ENCODE peak calls at places on chromosomes 6 and 20, in ten cellular contexts. One of them, this sample, is unnamed.

GRCh38 chr6:97440590-97441176 is 157.7 kb upstream of the MMS22L start:
- DNase-seq in adipocyte: peak
- DNase-seq in pancreas: no peak
- DNase-seq in colonic mucosa: no peak
- DNase-seq in neuronal stem cell: peak
- DNase-seq in CD8-positive, alpha-beta memory T cell: no peak
- DNase-seq in choroid plexus epithelial cell: peak
- DNase-seq in brain microvascular endothelial cell: peak
- DNase-seq in transverse colon: no peak
- DNase-seq in dorsolateral prefrontal cortex: peak
- DNase-seq in this sample: peak

GRCh38 chr20:63178445-63178818 is 37.5 kb downstream of the YTHDF1 start:
- DNase-seq in adipocyte: peak
- DNase-seq in pancreas: no peak
- DNase-seq in colonic mucosa: no peak
- DNase-seq in neuronal stem cell: peak
- DNase-seq in CD8-positive, alpha-beta memory T cell: no peak
- DNase-seq in choroid plexus epithelial cell: no peak
- DNase-seq in brain microvascular endothelial cell: no peak
- DNase-seq in transverse colon: no peak
- DNase-seq in dorsolateral prefrontal cortex: peak
- DNase-seq in this sample: no peak

GRCh38 chr20:61982951-61983315 is 82.7 kb downstream of the TAF4 start:
- DNase-seq in adipocyte: no peak
- DNase-seq in pancreas: no peak
- DNase-seq in colonic mucosa: no peak
- DNase-seq in neuronal stem cell: no peak
- DNase-seq in CD8-positive, alpha-beta memory T cell: no peak
- DNase-seq in choroid plexus epithelial cell: no peak
- DNase-seq in brain microvascular endothelial cell: no peak
- DNase-seq in transverse colon: no peak
- DNase-seq in dorsolateral prefrontal cortex: no peak
- DNase-seq in this sample: no peak

GRCh38 chr20:62010551-62011402 is 54.9 kb downstream of the TAF4 start:
- DNase-seq in adipocyte: peak
- DNase-seq in pancreas: peak
- DNase-seq in colonic mucosa: peak
- DNase-seq in neuronal stem cell: peak
- DNase-seq in CD8-positive, alpha-beta memory T cell: peak
- DNase-seq in choroid plexus epithelial cell: peak
- DNase-seq in brain microvascular endothelial cell: peak
- DNase-seq in transverse colon: peak
- DNase-seq in dorsolateral prefrontal cortex: peak
- DNase-seq in this sample: peak

GRCh38 chr6:9851541-9852380 is 563.1 kb downstream of the TFAP2A start:
- DNase-seq in adipocyte: no peak
- DNase-seq in pancreas: no peak
- DNase-seq in colonic mucosa: no peak
- DNase-seq in neuronal stem cell: no peak
- DNase-seq in CD8-positive, alpha-beta memory T cell: no peak
- DNase-seq in choroid plexus epithelial cell: peak
- DNase-seq in brain microvascular endothelial cell: no peak
- DNase-seq in transverse colon: no peak
- DNase-seq in dorsolateral prefrontal cortex: no peak
- DNase-seq in this sample: peak

GRCh38 chr6:17497701-17498100 is 102.4 kb upstream of the FAM8A1 start:
- DNase-seq in adipocyte: no peak
- DNase-seq in pancreas: no peak
- DNase-seq in colonic mucosa: no peak
- DNase-seq in neuronal stem cell: no peak
- DNase-seq in CD8-positive, alpha-beta memory T cell: no peak
- DNase-seq in choroid plexus epithelial cell: no peak
- DNase-seq in brain microvascular endothelial cell: no peak
- DNase-seq in transverse colon: no peak
- DNase-seq in dorsolateral prefrontal cortex: no peak
- DNase-seq in this sample: no peak

GRCh38 chr6:132354517-132355167 is 46.6 kb downstream of the MOXD1 start:
- DNase-seq in adipocyte: no peak
- DNase-seq in pancreas: no peak
- DNase-seq in colonic mucosa: no peak
- DNase-seq in neuronal stem cell: no peak
- DNase-seq in CD8-positive, alpha-beta memory T cell: peak
- DNase-seq in choroid plexus epithelial cell: peak
- DNase-seq in brain microvascular endothelial cell: peak
- DNase-seq in transverse colon: peak
- DNase-seq in dorsolateral prefrontal cortex: no peak
- DNase-seq in this sample: no peak

GRCh38 chr20:40980106-40980827 is 48.4 kb upstream of the TOP1 start:
- DNase-seq in adipocyte: peak
- DNase-seq in pancreas: no peak
- DNase-seq in colonic mucosa: no peak
- DNase-seq in neuronal stem cell: no peak
- DNase-seq in CD8-positive, alpha-beta memory T cell: no peak
- DNase-seq in choroid plexus epithelial cell: peak
- DNase-seq in brain microvascular endothelial cell: no peak
- DNase-seq in transverse colon: no peak
- DNase-seq in dorsolateral prefrontal cortex: no peak
- DNase-seq in this sample: no peak

GRCh38 chr6:11366934-11367637 is 134.6 kb upstream of the NEDD9 start:
- DNase-seq in adipocyte: peak
- DNase-seq in pancreas: no peak
- DNase-seq in colonic mucosa: no peak
- DNase-seq in neuronal stem cell: peak
- DNase-seq in CD8-positive, alpha-beta memory T cell: no peak
- DNase-seq in choroid plexus epithelial cell: no peak
- DNase-seq in brain microvascular endothelial cell: no peak
- DNase-seq in transverse colon: no peak
- DNase-seq in dorsolateral prefrontal cortex: no peak
- DNase-seq in this sample: no peak

GRCh38 chr6:16546851-16547250 is 214.4 kb downstream of the ATXN1 start:
- DNase-seq in adipocyte: peak
- DNase-seq in pancreas: no peak
- DNase-seq in colonic mucosa: no peak
- DNase-seq in neuronal stem cell: no peak
- DNase-seq in CD8-positive, alpha-beta memory T cell: no peak
- DNase-seq in choroid plexus epithelial cell: no peak
- DNase-seq in brain microvascular endothelial cell: no peak
- DNase-seq in transverse colon: no peak
- DNase-seq in dorsolateral prefrontal cortex: no peak
- DNase-seq in this sample: no peak

GRCh38 chr6:14085176-14085787 is 32.3 kb upstream of the CD83 start:
- DNase-seq in adipocyte: no peak
- DNase-seq in pancreas: no peak
- DNase-seq in colonic mucosa: no peak
- DNase-seq in neuronal stem cell: no peak
- DNase-seq in CD8-positive, alpha-beta memory T cell: no peak
- DNase-seq in choroid plexus epithelial cell: no peak
- DNase-seq in brain microvascular endothelial cell: no peak
- DNase-seq in transverse colon: no peak
- DNase-seq in dorsolateral prefrontal cortex: no peak
- DNase-seq in this sample: no peak

GRCh38 chr6:45472383-45472782 is 94.6 kb upstream of the SUPT3H start:
- DNase-seq in adipocyte: no peak
- DNase-seq in pancreas: no peak
- DNase-seq in colonic mucosa: no peak
- DNase-seq in neuronal stem cell: no peak
- DNase-seq in CD8-positive, alpha-beta memory T cell: no peak
- DNase-seq in choroid plexus epithelial cell: peak
- DNase-seq in brain microvascular endothelial cell: peak
- DNase-seq in transverse colon: no peak
- DNase-seq in dorsolateral prefrontal cortex: no peak
- DNase-seq in this sample: peak

GRCh38 chr20:7924692-7925091 is 15.6 kb downstream of the HAO1 start:
- DNase-seq in adipocyte: peak
- DNase-seq in pancreas: no peak
- DNase-seq in colonic mucosa: no peak
- DNase-seq in neuronal stem cell: no peak
- DNase-seq in CD8-positive, alpha-beta memory T cell: no peak
- DNase-seq in choroid plexus epithelial cell: peak
- DNase-seq in brain microvascular endothelial cell: peak
- DNase-seq in transverse colon: no peak
- DNase-seq in dorsolateral prefrontal cortex: no peak
- DNase-seq in this sample: peak

DNA sequence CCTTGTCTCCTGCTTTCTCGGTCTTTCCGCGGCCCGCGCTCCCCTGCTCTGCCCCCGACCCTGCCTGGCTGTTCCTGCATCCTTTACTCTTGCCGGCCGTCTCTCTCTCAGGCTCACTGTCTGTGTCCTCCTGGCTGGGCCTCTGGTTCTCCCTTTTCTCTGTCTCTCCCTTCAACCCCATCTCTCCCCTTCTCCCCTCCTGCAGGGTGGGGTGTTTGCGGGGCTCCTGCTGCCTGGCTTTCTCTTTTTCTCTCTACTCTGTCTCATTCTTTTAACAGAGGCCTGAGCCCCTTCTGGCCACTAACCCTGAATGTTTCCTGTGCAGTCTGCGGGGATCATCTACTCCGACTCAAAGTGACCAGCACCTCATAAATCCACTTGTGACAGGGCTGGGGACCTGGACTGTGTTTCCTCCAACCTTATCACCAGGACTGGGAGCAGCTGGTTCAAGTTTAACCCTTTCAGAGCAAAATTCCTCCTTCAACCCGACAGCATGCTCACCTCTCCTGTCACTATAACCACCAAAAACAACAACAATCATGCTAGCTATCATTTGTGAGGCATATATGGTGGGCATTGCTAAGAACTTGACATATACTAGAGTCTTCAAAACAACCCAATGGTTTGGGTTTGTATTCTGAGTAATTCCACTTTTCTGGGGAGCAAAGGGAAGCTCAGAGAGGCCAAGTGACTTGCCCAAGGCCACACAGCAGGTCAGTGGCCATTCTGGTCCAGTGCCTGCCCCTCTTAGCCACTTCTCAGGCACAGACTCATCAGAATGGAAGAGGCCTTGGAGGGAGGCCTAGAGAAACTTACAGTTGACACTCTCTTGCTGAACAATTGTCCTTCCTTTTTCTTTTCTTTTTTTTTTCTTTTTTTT is 811 bp upstream of the RSPO4 start:
- DNase-seq in adipocyte: no peak
- DNase-seq in pancreas: no peak
- DNase-seq in colonic mucosa: no peak
- DNase-seq in neuronal stem cell: no peak
- DNase-seq in CD8-positive, alpha-beta memory T cell: no peak
- DNase-seq in choroid plexus epithelial cell: no peak
- DNase-seq in brain microvascular endothelial cell: no peak
- DNase-seq in transverse colon: no peak
- DNase-seq in dorsolateral prefrontal cortex: no peak
- DNase-seq in this sample: no peak
- H3K4me3 ChIP-seq in adipocyte: no peak
- H3K4me3 ChIP-seq in pancreas: no peak
- H3K4me3 ChIP-seq in colonic mucosa: no peak
- H3K4me3 ChIP-seq in neuronal stem cell: peak
- H3K4me3 ChIP-seq in CD8-positive, alpha-beta memory T cell: no peak
- H3K4me3 ChIP-seq in choroid plexus epithelial cell: no peak
- H3K4me3 ChIP-seq in brain microvascular endothelial cell: no peak
- H3K4me3 ChIP-seq in transverse colon: no peak
- H3K4me3 ChIP-seq in dorsolateral prefrontal cortex: no peak
- H3K4me3 ChIP-seq in this sample: no peak

GRCh38 chr6:136104556-136104955 is 145.6 kb downstream of the MTFR2 start:
- DNase-seq in adipocyte: peak
- DNase-seq in pancreas: no peak
- DNase-seq in colonic mucosa: no peak
- DNase-seq in neuronal stem cell: no peak
- DNase-seq in CD8-positive, alpha-beta memory T cell: no peak
- DNase-seq in choroid plexus epithelial cell: peak
- DNase-seq in brain microvascular endothelial cell: no peak
- DNase-seq in transverse colon: no peak
- DNase-seq in dorsolateral prefrontal cortex: no peak
- DNase-seq in this sample: no peak
- H3K4me3 ChIP-seq in adipocyte: no peak
- H3K4me3 ChIP-seq in pancreas: no peak
- H3K4me3 ChIP-seq in colonic mucosa: no peak
- H3K4me3 ChIP-seq in neuronal stem cell: no peak
- H3K4me3 ChIP-seq in CD8-positive, alpha-beta memory T cell: no peak
- H3K4me3 ChIP-seq in choroid plexus epithelial cell: no peak
- H3K4me3 ChIP-seq in brain microvascular endothelial cell: no peak
- H3K4me3 ChIP-seq in transverse colon: no peak
- H3K4me3 ChIP-seq in dorsolateral prefrontal cortex: no peak
- H3K4me3 ChIP-seq in this sample: no peak

DNA sequence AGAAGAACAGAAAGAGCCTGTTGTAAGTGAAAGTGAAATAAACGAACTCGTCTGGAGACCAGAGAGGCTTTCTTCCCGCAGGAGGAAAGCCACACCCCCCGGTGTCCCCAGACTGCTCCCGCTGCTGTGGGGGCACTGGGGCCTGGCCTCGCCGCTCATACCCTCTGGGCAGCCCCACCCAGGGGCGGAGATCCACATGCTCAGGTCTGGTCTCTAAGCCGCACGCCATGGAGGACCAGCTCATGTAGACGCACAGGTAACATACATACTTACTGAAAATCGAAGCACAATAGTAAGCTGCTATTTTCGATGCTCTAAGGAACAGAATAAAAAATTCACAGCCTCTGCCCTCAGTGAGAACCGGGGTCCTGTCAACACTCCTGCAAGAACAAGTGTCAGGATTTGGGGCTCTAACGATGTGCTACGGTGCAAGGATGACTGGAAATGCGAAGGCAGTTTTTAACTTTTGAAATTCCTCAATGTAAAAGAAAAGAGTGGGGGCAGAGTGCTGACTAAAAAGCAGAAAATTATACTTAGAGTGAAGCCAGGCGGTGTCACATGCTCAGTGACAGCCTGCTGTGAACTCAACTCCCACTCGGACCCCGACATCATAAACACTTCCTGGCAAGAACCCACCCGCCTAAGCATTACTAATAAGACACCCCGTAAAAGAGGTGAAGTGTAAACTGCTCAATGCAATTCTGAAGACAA is 110.5 kb downstream of the IRF4 start:
- DNase-seq in adipocyte: no peak
- DNase-seq in pancreas: no peak
- DNase-seq in colonic mucosa: no peak
- DNase-seq in neuronal stem cell: no peak
- DNase-seq in CD8-positive, alpha-beta memory T cell: no peak
- DNase-seq in choroid plexus epithelial cell: no peak
- DNase-seq in brain microvascular endothelial cell: no peak
- DNase-seq in transverse colon: peak
- DNase-seq in dorsolateral prefrontal cortex: no peak
- DNase-seq in this sample: peak
- H3K4me3 ChIP-seq in adipocyte: no peak
- H3K4me3 ChIP-seq in pancreas: no peak
- H3K4me3 ChIP-seq in colonic mucosa: peak
- H3K4me3 ChIP-seq in neuronal stem cell: no peak
- H3K4me3 ChIP-seq in CD8-positive, alpha-beta memory T cell: peak
- H3K4me3 ChIP-seq in choroid plexus epithelial cell: no peak
- H3K4me3 ChIP-seq in brain microvascular endothelial cell: no peak
- H3K4me3 ChIP-seq in transverse colon: no peak
- H3K4me3 ChIP-seq in dorsolateral prefrontal cortex: no peak
- H3K4me3 ChIP-seq in this sample: peak

DNA sequence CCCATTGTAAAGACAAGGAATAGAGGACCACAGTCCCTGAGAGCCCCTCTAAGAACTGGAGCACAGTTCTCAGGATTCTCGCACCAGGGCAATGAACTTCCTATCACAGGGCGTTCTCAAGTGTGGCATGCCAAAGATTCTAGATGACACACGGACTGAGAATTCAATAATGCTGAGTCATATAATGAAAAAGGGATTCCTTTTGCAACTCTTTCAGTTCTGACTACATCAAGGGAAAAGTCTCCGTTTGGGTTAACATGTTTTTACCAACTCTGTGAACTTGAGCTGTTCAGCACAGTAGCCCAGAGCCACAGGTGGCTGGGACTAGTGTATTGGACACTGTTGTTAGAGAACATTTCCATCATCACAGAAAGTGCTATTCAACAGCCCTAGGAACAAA is 3.4 kb downstream of the MED20 start:
- DNase-seq in adipocyte: peak
- DNase-seq in pancreas: no peak
- DNase-seq in colonic mucosa: no peak
- DNase-seq in neuronal stem cell: no peak
- DNase-seq in CD8-positive, alpha-beta memory T cell: no peak
- DNase-seq in choroid plexus epithelial cell: peak
- DNase-seq in brain microvascular endothelial cell: peak
- DNase-seq in transverse colon: no peak
- DNase-seq in dorsolateral prefrontal cortex: no peak
- DNase-seq in this sample: peak
- H3K4me3 ChIP-seq in adipocyte: peak
- H3K4me3 ChIP-seq in pancreas: no peak
- H3K4me3 ChIP-seq in colonic mucosa: no peak
- H3K4me3 ChIP-seq in neuronal stem cell: no peak
- H3K4me3 ChIP-seq in CD8-positive, alpha-beta memory T cell: no peak
- H3K4me3 ChIP-seq in choroid plexus epithelial cell: no peak
- H3K4me3 ChIP-seq in brain microvascular endothelial cell: no peak
- H3K4me3 ChIP-seq in transverse colon: no peak
- H3K4me3 ChIP-seq in dorsolateral prefrontal cortex: no peak
- H3K4me3 ChIP-seq in this sample: no peak